ENCODE peak calls at places on chromosomes 16 and 17, in five cellular contexts. J is activated naive CD4-positive, alpha-beta T cell treated with anti-CD3 and anti-CD28 coated beads, Interleukin-2, amount 10 ng/mL, durations not matched to agents 7 days and 5 days; K is T-cell; W is stimulated activated CD8-positive, alpha-beta memory T cell treated with anti-CD3 and anti-CD28 coated beads, Interleukin-15, amount 100 ng/mL, for 1 hour; S is stimulated activated CD4-positive, alpha-beta T cell treated with anti-CD3 and anti-CD28 coated beads, TNF-alpha, amount 100 ng/mL, for 24 hours. F is an unnamed sample.

GRCh38 chr17:40025991-40026815 is 11.0 kb downstream of the CSF3 start:
- DNase-seq in K (peak; percentile 63), S (no peak), W (no peak), J (peak; percentile 66), F (no peak)

GRCh38 chr16:89581861-89582563 is 6.5 kb downstream of the CPNE7 start:
- DNase-seq in W (no peak), K (no peak), S (no peak), J (no peak), F (no peak)

GRCh38 chr17:49830605-49831004 is 17.3 kb downstream of the TAC4 start:
- DNase-seq in J (no peak), K (no peak), S (no peak), W (no peak), F (no peak)

GRCh38 chr17:63622571-63623390 is 564 bp downstream of the MAP3K3 start:
- DNase-seq in W (no peak), K (peak; percentile 58), S (no peak), J (peak; percentile 74), F (no peak)

GRCh38 chr16:88662222-88662842 is 559 bp downstream of the MVD start:
- DNase-seq in W (no peak), J (peak; percentile 52), K (no peak), S (no peak), F (no peak)

GRCh38 chr16:28200661-28201060 is 11.1 kb downstream of the XPO6 start:
- DNase-seq in K (no peak), J (no peak), W (no peak), S (no peak), F (no peak)

GRCh38 chr17:39919087-39919683 is 750 bp upstream of the GSDMB start:
- DNase-seq in J (no peak), K (no peak), W (no peak), S (no peak), F (no peak)

GRCh38 chr17:44931376-44931775 is 16.1 kb upstream of the GFAP start:
- DNase-seq in W (no peak), J (no peak), K (no peak), S (no peak), F (no peak)

GRCh38 chr16:23640669-23640958 is 496 bp downstream of the PALB2 start:
- DNase-seq in J (no peak), W (no peak), K (no peak), S (no peak), F (no peak)

GRCh38 chr16:54411555-54411954 is 125.0 kb upstream of the IRX3 start:
- DNase-seq in W (no peak), K (no peak), S (no peak), J (no peak), F (no peak)

GRCh38 chr17:39659286-39660010 is 5.7 kb upstream of the TCAP start:
- DNase-seq in J (no peak), W (no peak), S (no peak), K (peak; percentile 22), F (no peak)

GRCh38 chr16:57544129-57544653 is 1.7 kb downstream of the ADGRG5 start:
- DNase-seq in J (peak; percentile 23), S (no peak), W (no peak), K (no peak), F (no peak)

GRCh38 chr16:14177704-14178103 is 106.6 kb downstream of the MRTFB start:
- DNase-seq in K (no peak), J (no peak), S (no peak), W (no peak), F (no peak)

GRCh38 chr17:66975614-66976378 is 11.3 kb downstream of the CACNG4 start:
- DNase-seq in W (no peak), K (no peak), J (no peak), S (no peak), F (no peak)

GRCh38 chr17:17506893-17507464 is 10.8 kb upstream of the RASD1 start:
- DNase-seq in K (no peak), S (no peak), J (no peak), W (no peak), F (no peak)

GRCh38 chr17:35214631-35215273 is 20.6 kb upstream of the SLC35G3 start:
- DNase-seq in S (no peak), J (peak; percentile 52), W (peak; percentile 13), K (peak; percentile 28), F (no peak)

GRCh38 chr16:82980810-82981209 is 354.0 kb downstream of the CDH13 start:
- DNase-seq in J (no peak), K (no peak), W (no peak), S (no peak), F (no peak)

GRCh38 chr17:38908676-38909181 is 16.7 kb upstream of the LASP1NB start:
- DNase-seq in W (no peak), S (no peak), K (no peak), J (no peak), F (no peak)

GRCh38 chr16:11391576-11391975 is 46.3 kb downstream of the RMI2 start:
- DNase-seq in J (no peak), W (no peak), K (no peak), S (no peak), F (no peak)

GRCh38 chr16:80664226-80664625 is 123.4 kb downstream of the DYNLRB2 start:
- DNase-seq in K (no peak), W (no peak), J (no peak), S (no peak), F (no peak)

GRCh38 chr16:81265052-81265451 is 26.6 kb downstream of the BCO1 start:
- DNase-seq in S (no peak), J (no peak), W (no peak), K (no peak), F (no peak)

GRCh38 chr17:42428141-42428944 is 5.3 kb upstream of the CAVIN1 start:
- DNase-seq in J (peak; percentile 58), W (no peak), S (peak; percentile 16), K (peak; percentile 33), F (peak; percentile 52)

GRCh38 chr17:67035131-67036083 is 8.9 kb upstream of the CACNG1 start:
- DNase-seq in J (no peak), W (no peak), S (no peak), K (no peak), F (no peak)

GRCh38 chr16:71360378-71360777 is 1.9 kb downstream of the CALB2 start:
- DNase-seq in J (no peak), S (no peak), W (no peak), K (no peak), F (no peak)

F was measured in GOT3.